ENCODE peak calls at places on chromosomes 12 and 14, in five cellular contexts. Y, K, I, M and L are unnamed samples.

GRCh38 chr14:54727929-54728328 is 161.0 kb downstream of the SAMD4A start:
- DNase-seq in M (no peak), I (no peak), K (no peak), Y (no peak), L (no peak)

GRCh38 chr12:6201775-6202292 is 1.6 kb downstream of the CD9 start:
- DNase-seq in I (peak), M (no peak), K (no peak), Y (no peak), L (no peak)

GRCh38 chr12:1346126-1346525 is 248.3 kb downstream of the FBXL14 start:
- DNase-seq in Y (no peak), I (peak), M (no peak), K (no peak), L (no peak)

GRCh38 chr12:19440019-19440858 is 947 bp downstream of the AEBP2 start:
- DNase-seq in I (peak), K (peak), Y (peak), M (peak), L (peak)

GRCh38 chr14:105283028-105283427 is 17.8 kb downstream of the BRF1 start:
- DNase-seq in Y (no peak), K (no peak), I (no peak), M (no peak), L (no peak)

GRCh38 chr14:56585461-56586084 is 6.0 kb downstream of the TMEM260 start:
- DNase-seq in K (no peak), Y (no peak), I (no peak), M (no peak), L (peak)

GRCh38 chr14:38208825-38209562 is 1.3 kb downstream of the SSTR1 start:
- DNase-seq in Y (no peak), K (no peak), I (peak), M (no peak), L (no peak)

GRCh38 chr14:103530831-103531230 is 1.8 kb downstream of the TRMT61A start:
- DNase-seq in M (no peak), I (no peak), K (no peak), Y (no peak), L (no peak)

GRCh38 chr12:124854637-124855184 is 9.0 kb downstream of the SCARB1 start:
- DNase-seq in K (no peak), I (no peak), Y (no peak), M (no peak), L (no peak)

GRCh38 chr12:2138871-2139308 is 86.1 kb downstream of the CACNA1C start:
- DNase-seq in K (no peak), M (no peak), I (no peak), Y (no peak), L (no peak)

GRCh38 chr14:97539389-97539786 is 742.2 kb downstream of the VRK1 start:
- DNase-seq in M (no peak), K (no peak), I (no peak), Y (no peak), L (no peak)

GRCh38 chr12:20525064-20525610 is 156.8 kb downstream of the PDE3A start:
- DNase-seq in K (no peak), Y (no peak), I (no peak), M (no peak), L (no peak)

GRCh38 chr12:49888461-49889151 is 15.1 kb downstream of the FAIM2 start:
- DNase-seq in K (no peak), Y (no peak), M (no peak), I (no peak), L (peak)

GRCh38 chr12:47144769-47145168 is 65.0 kb upstream of the AMIGO2 start:
- DNase-seq in Y (no peak), I (no peak), K (no peak), M (no peak), L (no peak)

GRCh38 chr14:70563869-70564268 is 29.1 kb upstream of the ADAM20 start:
- DNase-seq in M (no peak), I (no peak), K (no peak), Y (no peak), L (no peak)

GRCh38 chr14:92551066-92551841 is 37.7 kb downstream of the RIN3 start:
- DNase-seq in K (no peak), I (no peak), M (no peak), Y (no peak), L (no peak)

GRCh38 chr12:27179399-27180214 is 64.5 kb upstream of the STK38L start:
- DNase-seq in M (no peak), Y (no peak), I (peak), K (peak), L (peak)

GRCh38 chr12:131009595-131010270 is 56.0 kb downstream of the ADGRD1 start:
- DNase-seq in I (no peak), Y (no peak), K (no peak), M (no peak), L (no peak)

GRCh38 chr14:103401223-103402214 is 16.3 kb downstream of the MARK3 start:
- DNase-seq in M (no peak), Y (no peak), K (no peak), I (peak), L (no peak)

GRCh38 chr14:49982522-49982951 is 89.7 kb downstream of the ARF6 start:
- DNase-seq in Y (peak), M (no peak), I (peak), K (no peak), L (no peak)

GRCh38 chr14:95675486-95675885 is 10.7 kb upstream of the TCL1B start:
- DNase-seq in K (no peak), Y (no peak), M (no peak), I (no peak), L (no peak)

GRCh38 chr12:102689701-102690100 is 209.3 kb upstream of the IGF1 start:
- DNase-seq in K (no peak), M (no peak), I (no peak), Y (no peak), L (no peak)

GRCh38 chr12:104957388-104958008 is 592 bp downstream of the SLC41A2 start:
- DNase-seq in K (peak), M (peak), I (peak), Y (peak), L (no peak)

GRCh38 chr14:73660511-73660910 is 15.7 kb downstream of the DNAL1 start:
- DNase-seq in I (no peak), M (no peak), K (no peak), Y (no peak), L (no peak)

GRCh38 chr14:71236430-71236829 is 329.2 kb downstream of the PCNX1 start:
- DNase-seq in K (no peak), I (no peak), M (no peak), Y (no peak), L (no peak)